ENCODE peak calls at places on chromosomes 7 and 10, in eight cellular contexts. A, F, X, H, P, C, U and V are unnamed samples.

GRCh38 chr10:42454313-42454712 is 184.1 kb downstream of the ZNF33B start:
- DNase-seq in A (no peak), F (no peak), X (no peak), H (no peak), P (no peak), C (no peak), U (no peak), V (no peak)

GRCh38 chr10:665579-666091 is 23.8 kb downstream of the DIP2C start:
- DNase-seq in A (peak), F (no peak), X (no peak), H (peak), P (no peak), C (no peak), U (peak), V (no peak)

GRCh38 chr10:27446091-27446918 is 57.8 kb upstream of the RAB18 start:
- DNase-seq in A (no peak), F (peak), X (peak), H (no peak), P (no peak), C (peak), U (no peak), V (peak)

GRCh38 chr10:29119374-29119773 is 169.5 kb upstream of the LYZL1 start:
- DNase-seq in A (no peak), F (no peak), X (no peak), H (no peak), P (peak), C (no peak), U (no peak), V (no peak)

GRCh38 chr10:62037166-62037831 is 135.8 kb downstream of the ARID5B start:
- DNase-seq in A (no peak), F (no peak), X (no peak), H (no peak), P (no peak), C (no peak), U (peak), V (no peak)

GRCh38 chr10:129761573-129761972 is 202.5 kb downstream of the EBF3 start:
- DNase-seq in A (peak), F (no peak), X (no peak), H (peak), P (no peak), C (no peak), U (no peak), V (no peak)

GRCh38 chr7:27151945-27152815 is at the start of gene HOXA3:
- DNase-seq in A (peak), F (peak), X (no peak), H (peak), P (no peak), C (no peak), U (no peak), V (no peak)

GRCh38 chr7:24069751-24070150 is 214.2 kb upstream of the NPY start:
- DNase-seq in A (no peak), F (no peak), X (no peak), H (no peak), P (no peak), C (no peak), U (no peak), V (no peak)

GRCh38 chr7:138970446-138970845 is 10.7 kb downstream of the KIAA1549 start:
- DNase-seq in A (no peak), F (no peak), X (no peak), H (no peak), P (no peak), C (no peak), U (no peak), V (no peak)

GRCh38 chr7:80134536-80135305 is at the start of gene GNAI1:
- DNase-seq in A (peak), F (peak), X (peak), H (peak), P (peak), C (peak), U (peak), V (no peak)

GRCh38 chr10:60171436-60172013 is 218.2 kb downstream of the ANK3 start:
- DNase-seq in A (no peak), F (no peak), X (peak), H (no peak), P (no peak), C (no peak), U (no peak), V (no peak)

GRCh38 chr10:3720228-3721019 is 64.6 kb downstream of the KLF6 start:
- DNase-seq in A (no peak), F (no peak), X (peak), H (no peak), P (no peak), C (no peak), U (peak), V (no peak)

GRCh38 chr7:127437772-127438330 is 45.3 kb upstream of the ZNF800 start:
- DNase-seq in A (no peak), F (no peak), X (no peak), H (no peak), P (no peak), C (no peak), U (no peak), V (no peak)

GRCh38 chr7:143381427-143382125 is 431 bp downstream of the ZYX start:
- DNase-seq in A (peak), F (peak), X (peak), H (peak), P (peak), C (peak), U (peak), V (no peak)

GRCh38 chr7:77226357-77226839 is 26.8 kb upstream of the FGL2 start:
- DNase-seq in A (no peak), F (no peak), X (no peak), H (no peak), P (no peak), C (no peak), U (no peak), V (no peak)